ENCODE peak calls at places on chromosomes 3 and 15, in five cellular contexts. C is endodermal cell, K is Calu3, Y is HFF-Myc, R is A549. V is an unnamed sample.

GRCh38 chr3:114694251-114694650 is 400.4 kb downstream of the TIGIT start:
- DNase-seq in C (no peak), K (no peak), Y (no peak), R (no peak), V (no peak)

GRCh38 chr3:50303038-50303815 is at the start of gene HYAL1:
- DNase-seq in C (peak; percentile 87), K (peak; percentile 29), Y (no peak), R (peak; percentile 50), V (no peak)

GRCh38 chr15:67908756-67909155 is 68.9 kb upstream of the RNU6-1 start:
- DNase-seq in C (peak; percentile 10), K (no peak), Y (no peak), R (no peak), V (no peak)

GRCh38 chr15:68428431-68428940 is 3.5 kb downstream of the ITGA11 start:
- DNase-seq in C (peak; percentile 17), K (no peak), Y (no peak), R (no peak), V (no peak)

GRCh38 chr15:80160570-80161156 is 7.9 kb downstream of the FAH start:
- DNase-seq in C (no peak), K (no peak), Y (peak; percentile 69), R (peak; percentile 68), V (peak; percentile 34)

GRCh38 chr3:171028025-171028778 is 1.7 kb upstream of the SLC2A2 start:
- DNase-seq in C (peak; percentile 93), K (peak; percentile 71), Y (peak; percentile 37), R (no peak), V (peak; percentile 21)

GRCh38 chr3:55879901-55880331 is 392.8 kb upstream of the WNT5A start:
- DNase-seq in C (no peak), K (no peak), Y (no peak), R (no peak), V (no peak)

GRCh38 chr15:40787344-40787841 is 17.6 kb downstream of the C15orf62 start:
- DNase-seq in C (peak; percentile 87), K (peak; percentile 82), Y (no peak), R (no peak), V (no peak)

GRCh38 chr3:12170207-12170606 is 11.5 kb upstream of the TIMP4 start:
- DNase-seq in C (no peak), K (no peak), Y (no peak), R (no peak), V (no peak)

GRCh38 chr3:136626448-136626847 is 125.7 kb downstream of the STAG1 start:
- DNase-seq in C (no peak), K (no peak), Y (no peak), R (no peak), V (no peak)

GRCh38 chr3:101070260-101071121 is 77.3 kb upstream of the ABI3BP start:
- DNase-seq in C (peak; percentile 97), K (peak; percentile 94), Y (no peak), R (peak; percentile 72), V (peak; percentile 19)

GRCh38 chr3:3615533-3615932 is 183.7 kb upstream of the LRRN1 start:
- DNase-seq in C (no peak), K (peak; percentile 31), Y (no peak), R (no peak), V (no peak)

GRCh38 chr15:40936709-40937666 is 7.8 kb downstream of the DLL4 start:
- DNase-seq in C (no peak), K (no peak), Y (no peak), R (no peak), V (no peak)

GRCh38 chr3:83218383-83219200 is 1457.1 kb upstream of the GBE1 start:
- DNase-seq in C (no peak), K (no peak), Y (no peak), R (no peak), V (no peak)

GRCh38 chr15:36832792-36833191 is 253.4 kb downstream of the CDIN1 start:
- DNase-seq in C (no peak), K (no peak), Y (no peak), R (no peak), V (no peak)

GRCh38 chr3:10367466-10367865 is 46.6 kb upstream of the SEC13 start:
- DNase-seq in C (no peak), K (no peak), Y (no peak), R (no peak), V (no peak)

GRCh38 chr3:65894126-65894525 is 144.6 kb downstream of the MAGI1 start:
- DNase-seq in C (no peak), K (no peak), Y (no peak), R (no peak), V (no peak)

GRCh38 chr3:190722181-190722905 is 140.2 kb downstream of the GMNC start:
- DNase-seq in C (no peak), K (no peak), Y (no peak), R (no peak), V (no peak)

GRCh38 chr3:37348736-37349396 is 174.5 kb upstream of the LRRFIP2 start:
- DNase-seq in C (no peak), K (no peak), Y (no peak), R (no peak), V (no peak)

GRCh38 chr3:137947120-137947519 is 62.8 kb upstream of the CLDN18 start:
- DNase-seq in C (no peak), K (no peak), Y (no peak), R (no peak), V (no peak)

GRCh38 chr15:32905481-32905880 is 187.7 kb downstream of the GREM1 start:
- DNase-seq in C (no peak), K (no peak), Y (no peak), R (no peak), V (no peak)

GRCh38 chr3:169841171-169841570 is 28.5 kb upstream of the LRRC34 start:
- DNase-seq in C (no peak), K (no peak), Y (no peak), R (no peak), V (no peak)

GRCh38 chr3:47042231-47042791 is 62.8 kb downstream of the NBEAL2 start:
- DNase-seq in C (no peak), K (no peak), Y (no peak), R (no peak), V (no peak)

GRCh38 chr15:61051570-61052031 is 177.5 kb downstream of the RORA start:
- DNase-seq in C (peak; percentile 81), K (peak; percentile 28), Y (no peak), R (peak; percentile 39), V (no peak)

GRCh38 chr3:62332771-62333381 is 40.5 kb downstream of the FEZF2 start:
- DNase-seq in C (no peak), K (peak; percentile 14), Y (peak; percentile 7), R (peak; percentile 7), V (no peak)

GRCh38 chr3:155391104-155391503 is 97.6 kb upstream of the STRIT1 start:
- DNase-seq in C (no peak), K (no peak), Y (peak; percentile 63), R (no peak), V (no peak)
- TF ChIP-seq CTCF in C (no peak), K (no peak), Y (no peak), R (no peak), V (no peak)

GRCh38 chr15:47987908-47988532 is 132.8 kb upstream of the SLC24A5 start:
- DNase-seq in C (peak; percentile 58), K (peak; percentile 30), Y (peak; percentile 43), R (peak; percentile 53), V (no peak)
- TF ChIP-seq CTCF in C (peak; percentile 86), K (no peak), Y (peak; percentile 44), R (peak; percentile 52), V (peak; percentile 42)

GRCh38 chr3:89250742-89251141 is 143.3 kb downstream of the EPHA3 start:
- DNase-seq in C (no peak), K (no peak), Y (no peak), R (no peak), V (no peak)

GRCh38 chr3:89246326-89246725 is 138.9 kb downstream of the EPHA3 start:
- DNase-seq in C (peak; percentile 78), K (no peak), Y (no peak), R (no peak), V (no peak)
- TF ChIP-seq CTCF in C (peak; percentile 64), K (no peak), Y (no peak), R (no peak), V (no peak)

GRCh38 chr3:123201223-123201556 is 553 bp upstream of the SEC22A start:
- DNase-seq in C (no peak), K (no peak), Y (no peak), R (no peak), V (no peak)

GRCh38 chr3:123198352-123198751 is 3.4 kb upstream of the SEC22A start:
- DNase-seq in C (no peak), K (no peak), Y (no peak), R (no peak), V (no peak)

GRCh38 chr3:123201557-123202427 is at the start of gene SEC22A:
- DNase-seq in C (peak; percentile 99), K (peak; percentile 94), Y (peak; percentile 80), R (peak; percentile 93), V (peak; percentile 91)

GRCh38 chr3:123202451-123202850 is 708 bp downstream of the SEC22A start:
- DNase-seq in C (peak; percentile 65), K (peak; percentile 4), Y (no peak), R (peak; percentile 14), V (no peak)
- TF ChIP-seq CTCF in C (peak; percentile 46), K (no peak), Y (no peak), R (no peak), V (no peak)

DNA sequence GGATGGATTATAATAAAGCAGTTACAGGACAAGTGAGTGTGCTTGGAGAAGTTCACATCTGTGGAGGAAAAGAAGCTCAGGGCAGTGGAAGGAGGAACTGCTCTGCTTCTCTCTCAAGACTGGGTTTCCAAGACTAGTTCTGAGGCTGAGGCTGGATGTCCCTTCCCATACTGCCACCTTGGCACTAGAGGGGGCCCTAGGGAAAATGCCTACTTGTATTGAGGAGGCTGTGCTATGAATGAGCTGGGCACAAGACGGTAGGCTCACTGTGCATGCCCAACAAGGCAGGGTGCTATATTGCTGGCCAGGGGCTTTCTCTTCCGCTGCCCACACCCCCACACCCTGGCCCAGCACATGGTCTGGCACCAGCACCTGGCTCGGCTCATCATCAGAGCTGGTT is 65.2 kb downstream of the SLCO2A1 start:
- DNase-seq in C (no peak), K (peak; percentile 60), Y (no peak), R (peak; percentile 5), V (no peak)
- TF ChIP-seq CTCF in C (peak; percentile 70), K (peak; percentile 50), Y (no peak), R (no peak), V (no peak)

DNA sequence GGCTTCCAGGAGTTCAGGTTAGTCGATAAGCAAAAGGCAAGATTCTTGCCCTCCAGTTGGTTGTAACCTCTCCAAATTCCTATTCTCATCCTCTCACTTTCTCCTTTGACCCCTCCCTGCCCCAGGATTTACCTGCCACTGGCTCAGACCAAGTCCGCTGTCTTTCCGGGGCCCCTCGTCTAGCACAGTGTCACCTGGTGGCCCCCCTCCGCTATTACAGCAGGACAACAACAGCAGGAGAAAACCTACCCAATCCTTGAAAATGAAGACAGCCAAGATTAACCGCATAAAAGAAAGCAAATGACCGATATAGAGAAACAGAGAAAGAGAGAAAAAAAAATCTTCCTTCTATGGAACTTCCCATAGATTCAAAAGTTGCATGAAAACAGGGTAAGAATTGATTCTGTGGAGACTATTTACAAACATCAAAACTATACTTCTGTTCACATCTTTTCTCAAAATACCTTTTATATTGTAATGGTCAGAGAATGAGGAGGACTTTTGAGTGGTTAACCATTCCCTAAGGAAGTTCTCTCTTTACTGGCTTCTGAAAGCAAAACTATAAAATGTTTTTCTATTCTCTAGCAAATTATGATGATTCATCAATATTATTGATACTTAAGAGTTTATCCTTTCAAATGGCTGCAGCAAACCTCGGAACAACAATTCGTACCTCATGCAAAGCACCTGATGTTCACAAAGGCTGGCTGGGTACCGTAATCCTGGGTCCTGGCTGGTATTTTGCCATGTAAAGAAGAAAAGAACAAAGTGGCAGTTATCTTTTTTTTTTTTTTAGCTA is 10.0 kb upstream of the ST8SIA2 start:
- DNase-seq in C (peak; percentile 93), K (peak; percentile 65), Y (no peak), R (peak; percentile 51), V (no peak)
- TF ChIP-seq CTCF in C (peak; percentile 96), K (peak; percentile 80), Y (peak; percentile 74), R (peak; percentile 48), V (peak; percentile 55)